ENCODE peak calls at places on chromosomes 11 and 22, in seven cellular contexts. O is Caco-2, Z is colonic mucosa, M is AG04450, C is A549, V is fibroblast of villous mesenchyme, H is astrocyte of the cerebellum. F is an unnamed sample.
A peak's percentile ranks its signal among the peaks of the same experiment; 100 is the strongest.

GRCh38 chr11:70202898-70203748 is at the start of gene FADD:
- DNase-seq in O (peak; percentile 98), Z (peak; percentile 92), M (peak; percentile 77), C (peak; percentile 93), V (peak; percentile 93), H (peak; percentile 80), F (peak; percentile 92)

GRCh38 chr11:43124272-43124920 is 187.4 kb upstream of the API5 start:
- DNase-seq in O (no peak), Z (no peak), M (no peak), C (no peak), V (no peak), H (no peak), F (no peak)

GRCh38 chr22:39873963-39874362 is 19.6 kb downstream of the ENTHD1 start:
- DNase-seq in O (no peak), Z (no peak), M (no peak), C (no peak), V (no peak), H (no peak), F (no peak)

GRCh38 chr22:35564975-35565867 is 24.6 kb downstream of the RASD2 start:
- DNase-seq in O (no peak), Z (no peak), M (no peak), C (no peak), V (no peak), H (peak; percentile 57), F (peak; percentile 71)

GRCh38 chr11:8359521-8359920 is 95.8 kb upstream of the LMO1 start:
- DNase-seq in O (no peak), Z (no peak), M (no peak), C (no peak), V (no peak), H (no peak), F (no peak)

GRCh38 chr22:46881373-46882118 is 119.1 kb downstream of the TBC1D22A start:
- DNase-seq in O (no peak), Z (no peak), M (no peak), C (no peak), V (no peak), H (no peak), F (peak; percentile 7)

GRCh38 chr22:42473484-42474193 is 41.4 kb upstream of the NFAM1 start:
- DNase-seq in O (peak; percentile 65), Z (peak; percentile 35), M (peak; percentile 11), C (peak; percentile 62), V (peak; percentile 62), H (peak; percentile 36), F (peak; percentile 73)

GRCh38 chr11:6468712-6469495 is 4.8 kb downstream of the TRIM3 start:
- DNase-seq in O (peak; percentile 50), Z (peak; percentile 91), M (peak; percentile 57), C (peak; percentile 52), V (peak; percentile 92), H (peak; percentile 46), F (peak; percentile 81)

GRCh38 chr11:117733311-117733710 is 63.7 kb downstream of the DSCAML1 start:
- DNase-seq in O (no peak), Z (no peak), M (no peak), C (no peak), V (no peak), H (no peak), F (no peak)

GRCh38 chr11:69055598-69056516 is 7.1 kb downstream of the TPCN2 start:
- DNase-seq in O (no peak), Z (no peak), M (no peak), C (no peak), V (no peak), H (no peak), F (no peak)

GRCh38 chr11:26331911-26332571 is at the start of gene ANO3:
- DNase-seq in O (peak; percentile 92), Z (peak; percentile 31), M (peak; percentile 50), C (peak; percentile 74), V (peak; percentile 77), H (peak; percentile 84), F (peak; percentile 83)

GRCh38 chr11:104997288-104997687 is 25.7 kb downstream of the CASP5 start:
- DNase-seq in O (peak; percentile 38), Z (no peak), M (no peak), C (peak; percentile 33), V (peak; percentile 81), H (no peak), F (peak; percentile 50)

GRCh38 chr11:65087216-65087615 is 3.2 kb downstream of the ZFPL1 start:
- DNase-seq in O (no peak), Z (no peak), M (no peak), C (no peak), V (no peak), H (no peak), F (no peak)

GRCh38 chr22:17205432-17205831 is 13.8 kb downstream of the ADA2 start:
- DNase-seq in O (no peak), Z (no peak), M (no peak), C (no peak), V (no peak), H (no peak), F (no peak)
- TF ChIP-seq CTCF in O (no peak), Z (no peak), M (no peak), C (no peak), V (no peak), H (no peak), F (no peak)

GRCh38 chr22:50548913-50549790 is 3.5 kb downstream of the KLHDC7B start:
- DNase-seq in O (no peak), Z (no peak), M (no peak), C (no peak), V (no peak), H (no peak), F (no peak)
- H3K4me3 ChIP-seq in O (no peak overlapping the region), Z (peak overlapping the region; percentile 18), M (no peak overlapping the region), C (no peak overlapping the region), V (no peak overlapping the region), H (no peak overlapping the region), F (no peak overlapping the region)

GRCh38 chr11:102831128-102831708 is 12.2 kb downstream of the MMP3 start:
- DNase-seq in O (no peak), Z (peak; percentile 66), M (no peak), C (peak; percentile 16), V (peak; percentile 60), H (no peak), F (peak; percentile 55)
- TF ChIP-seq CTCF in O (no peak), Z (peak; percentile 42), M (peak; percentile 57), C (no peak), V (peak; percentile 64), H (peak; percentile 56), F (peak; percentile 62)

DNA sequence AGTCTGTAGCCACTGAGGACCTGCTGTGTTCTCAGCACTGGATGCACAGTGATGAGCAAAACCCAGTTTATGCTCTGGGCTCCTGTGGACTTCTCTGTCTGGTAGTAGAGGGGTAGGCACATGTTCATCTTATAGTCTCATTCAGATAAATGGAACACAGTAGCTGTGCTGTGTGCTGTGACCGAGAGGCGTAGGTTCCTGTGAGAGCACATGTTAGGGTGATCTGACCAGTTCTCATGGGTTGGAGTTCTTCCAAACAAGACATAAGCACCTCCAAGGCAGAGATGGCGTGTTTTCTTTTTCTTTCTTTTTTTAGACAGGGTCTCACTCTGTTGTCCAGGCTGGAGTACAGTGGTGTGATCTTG is 154.8 kb upstream of the RASSF10 start:
- DNase-seq in O (no peak), Z (no peak), M (no peak), C (no peak), V (no peak), H (no peak), F (no peak)
- H3K4me3 ChIP-seq in O (no peak overlapping the region), Z (no peak overlapping the region), M (no peak overlapping the region), C (no peak overlapping the region), V (no peak overlapping the region), H (no peak overlapping the region), F (no peak overlapping the region)

GRCh38 chr11:72556433-72556832 is 117.8 kb downstream of the PDE2A start:
- DNase-seq in O (no peak), Z (no peak), M (no peak), C (no peak), V (no peak), H (no peak), F (no peak)

GRCh38 chr11:72548481-72548880 is 114.2 kb upstream of the CLPB start:
- DNase-seq in O (no peak), Z (no peak), M (no peak), C (no peak), V (no peak), H (no peak), F (no peak)

GRCh38 chr11:72551571-72551970 is 117.2 kb upstream of the CLPB start:
- DNase-seq in O (no peak), Z (no peak), M (no peak), C (no peak), V (no peak), H (no peak), F (no peak)

GRCh38 chr11:72552399-72552910 is 118.1 kb upstream of the CLPB start:
- DNase-seq in O (no peak), Z (no peak), M (no peak), C (no peak), V (no peak), H (no peak), F (no peak)

DNA sequence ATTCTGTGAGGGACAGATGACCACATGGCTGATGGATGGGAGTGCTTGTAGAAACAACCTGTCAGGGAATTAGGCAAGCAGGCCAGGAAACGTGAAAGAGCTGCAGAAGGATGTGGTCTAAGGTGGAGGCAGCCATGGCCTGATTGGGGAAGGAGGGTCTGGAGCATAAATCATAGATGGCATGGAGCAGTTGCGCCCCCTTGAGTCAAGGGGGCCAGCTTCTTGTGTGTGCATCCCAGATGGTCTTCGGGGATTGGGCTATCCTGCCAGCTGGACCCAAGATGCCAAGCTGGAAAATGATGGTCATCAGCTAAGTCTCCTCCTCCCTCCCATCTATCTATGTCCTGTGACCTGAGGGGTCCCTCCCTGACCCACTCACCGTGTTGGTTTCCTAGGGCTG is 119.4 kb upstream of the CLPB start:
- DNase-seq in O (no peak), Z (no peak), M (no peak), C (peak; percentile 35), V (no peak), H (no peak), F (no peak)
- TF ChIP-seq CTCF in O (peak; percentile 42), Z (no peak), M (no peak), C (no peak), V (no peak), H (no peak), F (no peak)